ENCODE peak calls at places on chromosome 19, in four cellular contexts. One of them, this sample, is unnamed.
A peak's percentile ranks its signal among the peaks of the same experiment; 100 is the strongest.

GRCh38 chr19:17405250-17406038 is at the start of gene BST2:
- DNase-seq in neuronal stem cell: no peak
- DNase-seq in body of pancreas: peak; percentile 72
- DNase-seq in IMR-90: peak; percentile 37
- DNase-seq in this sample: no peak

GRCh38 chr19:17076539-17076919 is 952 bp downstream of the MYO9B start:
- DNase-seq in neuronal stem cell: no peak
- DNase-seq in body of pancreas: no peak
- DNase-seq in IMR-90: no peak
- DNase-seq in this sample: no peak

GRCh38 chr19:13060233-13060963 is 42.3 kb downstream of the LYL1 start:
- DNase-seq in neuronal stem cell: no peak
- DNase-seq in body of pancreas: no peak
- DNase-seq in IMR-90: no peak
- DNase-seq in this sample: no peak

GRCh38 chr19:810077-810855 is 11.5 kb downstream of the PLPPR3 start:
- DNase-seq in neuronal stem cell: no peak
- DNase-seq in body of pancreas: no peak
- DNase-seq in IMR-90: no peak
- DNase-seq in this sample: no peak

GRCh38 chr19:18170714-18171255 is 2.8 kb upstream of the IFI30 start:
- DNase-seq in neuronal stem cell: no peak
- DNase-seq in body of pancreas: peak; percentile 73
- DNase-seq in IMR-90: no peak
- DNase-seq in this sample: no peak

GRCh38 chr19:13841339-13842293 is 35.3 kb upstream of the NANOS3 start:
- DNase-seq in neuronal stem cell: no peak
- DNase-seq in body of pancreas: peak; percentile 48
- DNase-seq in IMR-90: no peak
- DNase-seq in this sample: no peak

GRCh38 chr19:33755314-33756020 is 41.2 kb upstream of the KCTD15 start:
- DNase-seq in neuronal stem cell: no peak
- DNase-seq in body of pancreas: no peak
- DNase-seq in IMR-90: no peak
- DNase-seq in this sample: no peak

GRCh38 chr19:41641879-41642485 is 15.1 kb upstream of the CEACAM4 start:
- DNase-seq in neuronal stem cell: peak; percentile 9
- DNase-seq in body of pancreas: peak; percentile 80
- DNase-seq in IMR-90: peak; percentile 37
- DNase-seq in this sample: peak; percentile 54

GRCh38 chr19:39342647-39343305 is 555 bp downstream of the SAMD4B start:
- DNase-seq in neuronal stem cell: no peak
- DNase-seq in body of pancreas: no peak
- DNase-seq in IMR-90: no peak
- DNase-seq in this sample: no peak

GRCh38 chr19:10420444-10421239 is at the start of gene PDE4A:
- DNase-seq in neuronal stem cell: no peak
- DNase-seq in body of pancreas: no peak
- DNase-seq in IMR-90: no peak
- DNase-seq in this sample: no peak

GRCh38 chr19:33659835-33660234 is 38.1 kb downstream of the CHST8 start:
- DNase-seq in neuronal stem cell: no peak
- DNase-seq in body of pancreas: no peak
- DNase-seq in IMR-90: no peak
- DNase-seq in this sample: no peak

GRCh38 chr19:17155251-17155650 is 59.9 kb upstream of the USE1 start:
- DNase-seq in neuronal stem cell: no peak
- DNase-seq in body of pancreas: no peak
- DNase-seq in IMR-90: no peak
- DNase-seq in this sample: no peak

GRCh38 chr19:35074426-35075201 is 33.1 kb downstream of the HPN start:
- DNase-seq in neuronal stem cell: no peak
- DNase-seq in body of pancreas: no peak
- DNase-seq in IMR-90: no peak
- DNase-seq in this sample: no peak

GRCh38 chr19:33471111-33471996 is 50.2 kb downstream of the PEPD start:
- DNase-seq in neuronal stem cell: no peak
- DNase-seq in body of pancreas: no peak
- DNase-seq in IMR-90: no peak
- DNase-seq in this sample: peak; percentile 13

GRCh38 chr19:14433454-14434156 is 499 bp downstream of the PKN1 start:
- DNase-seq in neuronal stem cell: no peak
- DNase-seq in body of pancreas: peak; percentile 57
- DNase-seq in IMR-90: no peak
- DNase-seq in this sample: no peak

GRCh38 chr19:48292798-48293197 is 22.9 kb downstream of the ZNF114 start:
- DNase-seq in neuronal stem cell: no peak
- DNase-seq in body of pancreas: no peak
- DNase-seq in IMR-90: peak; percentile 93
- DNase-seq in this sample: no peak

GRCh38 chr19:58538257-58539168 is 5.4 kb upstream of the TRIM28 start:
- DNase-seq in neuronal stem cell: peak; percentile 71
- DNase-seq in body of pancreas: no peak
- DNase-seq in IMR-90: no peak
- DNase-seq in this sample: no peak

GRCh38 chr19:51644636-51645271 is 1.9 kb downstream of the SIGLEC14 start:
- DNase-seq in neuronal stem cell: no peak
- DNase-seq in body of pancreas: peak; percentile 32
- DNase-seq in IMR-90: no peak
- DNase-seq in this sample: no peak

GRCh38 chr19:3254520-3254919 is 30.1 kb downstream of the CELF5 start:
- DNase-seq in neuronal stem cell: no peak
- DNase-seq in body of pancreas: no peak
- DNase-seq in IMR-90: no peak
- DNase-seq in this sample: no peak

GRCh38 chr19:13995017-13995728 is 10.9 kb downstream of the RFX1 start:
- DNase-seq in neuronal stem cell: no peak
- DNase-seq in body of pancreas: peak; percentile 87
- DNase-seq in IMR-90: peak; percentile 43
- DNase-seq in this sample: peak; percentile 38

GRCh38 chr19:56837892-56838679 is 2.4 kb downstream of the PEG3 start:
- DNase-seq in neuronal stem cell: peak; percentile 75
- DNase-seq in body of pancreas: peak; percentile 87
- DNase-seq in IMR-90: no peak
- DNase-seq in this sample: peak; percentile 74

GRCh38 chr19:3366761-3367571 is 583 bp downstream of the NFIC start:
- DNase-seq in neuronal stem cell: no peak
- DNase-seq in body of pancreas: peak; percentile 76
- DNase-seq in IMR-90: no peak
- DNase-seq in this sample: no peak

GRCh38 chr19:42568006-42568405 is 26.7 kb downstream of the CEACAM8 start:
- DNase-seq in neuronal stem cell: no peak
- DNase-seq in body of pancreas: no peak
- DNase-seq in IMR-90: no peak
- DNase-seq in this sample: no peak

GRCh38 chr19:30391554-30392551 is 19.7 kb downstream of the ZNF536 start:
- DNase-seq in neuronal stem cell: no peak
- DNase-seq in body of pancreas: no peak
- DNase-seq in IMR-90: no peak
- DNase-seq in this sample: no peak

GRCh38 chr19:47435883-47436417 is 16.6 kb upstream of the MEIS3 start:
- DNase-seq in neuronal stem cell: no peak
- DNase-seq in body of pancreas: no peak
- DNase-seq in IMR-90: no peak
- DNase-seq in this sample: no peak

GRCh38 chr19:41845001-41845050 is at the start of gene DMRTC2:
- DNase-seq in neuronal stem cell: no peak
- DNase-seq in body of pancreas: no peak
- DNase-seq in IMR-90: no peak
- DNase-seq in this sample: no peak

GRCh38 chr19:34639491-34640085 is 37.4 kb downstream of the SCGB2B2 start:
- DNase-seq in neuronal stem cell: peak; percentile 45
- DNase-seq in body of pancreas: peak; percentile 73
- DNase-seq in IMR-90: peak; percentile 72
- DNase-seq in this sample: no peak

GRCh38 chr19:35208121-35208520 is 20.4 kb downstream of the FAM187B start:
- DNase-seq in neuronal stem cell: no peak
- DNase-seq in body of pancreas: no peak
- DNase-seq in IMR-90: no peak
- DNase-seq in this sample: no peak

GRCh38 chr19:1748115-1748702 is 5.1 kb upstream of the ONECUT3 start:
- DNase-seq in neuronal stem cell: no peak
- DNase-seq in body of pancreas: no peak
- DNase-seq in IMR-90: no peak
- DNase-seq in this sample: no peak

GRCh38 chr19:13817615-13818371 is 22.6 kb downstream of the ZSWIM4 start:
- DNase-seq in neuronal stem cell: no peak
- DNase-seq in body of pancreas: peak; percentile 95
- DNase-seq in IMR-90: no peak
- DNase-seq in this sample: no peak

GRCh38 chr19:42455621-42456081 is 12.9 kb upstream of the CXCL17 start:
- DNase-seq in neuronal stem cell: no peak
- DNase-seq in body of pancreas: no peak
- DNase-seq in IMR-90: no peak
- DNase-seq in this sample: no peak

GRCh38 chr19:17052439-17052838 is 22.8 kb downstream of the HAUS8 start:
- DNase-seq in neuronal stem cell: no peak
- DNase-seq in body of pancreas: peak; percentile 31
- DNase-seq in IMR-90: peak; percentile 59
- DNase-seq in this sample: no peak

GRCh38 chr19:3760871-3761361 is 576 bp downstream of the APBA3 start:
- DNase-seq in neuronal stem cell: no peak
- DNase-seq in body of pancreas: no peak
- DNase-seq in IMR-90: peak; percentile 8
- DNase-seq in this sample: no peak

GRCh38 chr19:1177322-1178114 is 3.5 kb upstream of the SBNO2 start:
- DNase-seq in neuronal stem cell: no peak
- DNase-seq in body of pancreas: no peak
- DNase-seq in IMR-90: peak; percentile 97
- DNase-seq in this sample: no peak

GRCh38 chr19:31340059-31341025 is 8.9 kb downstream of the TSHZ3 start:
- DNase-seq in neuronal stem cell: no peak
- DNase-seq in body of pancreas: no peak
- DNase-seq in IMR-90: peak; percentile 62
- DNase-seq in this sample: no peak

GRCh38 chr19:10516671-10517286 is 468 bp downstream of the S1PR5 start:
- DNase-seq in neuronal stem cell: no peak
- DNase-seq in body of pancreas: no peak
- DNase-seq in IMR-90: no peak
- DNase-seq in this sample: no peak

GRCh38 chr19:43780706-43781525 is at the start of gene KCNN4:
- DNase-seq in neuronal stem cell: no peak
- DNase-seq in body of pancreas: no peak
- DNase-seq in IMR-90: peak; percentile 67
- DNase-seq in this sample: no peak

GRCh38 chr19:17942181-17942580 is 9.4 kb downstream of the CCDC124 start:
- DNase-seq in neuronal stem cell: no peak
- DNase-seq in body of pancreas: no peak
- DNase-seq in IMR-90: no peak
- DNase-seq in this sample: no peak

DNA sequence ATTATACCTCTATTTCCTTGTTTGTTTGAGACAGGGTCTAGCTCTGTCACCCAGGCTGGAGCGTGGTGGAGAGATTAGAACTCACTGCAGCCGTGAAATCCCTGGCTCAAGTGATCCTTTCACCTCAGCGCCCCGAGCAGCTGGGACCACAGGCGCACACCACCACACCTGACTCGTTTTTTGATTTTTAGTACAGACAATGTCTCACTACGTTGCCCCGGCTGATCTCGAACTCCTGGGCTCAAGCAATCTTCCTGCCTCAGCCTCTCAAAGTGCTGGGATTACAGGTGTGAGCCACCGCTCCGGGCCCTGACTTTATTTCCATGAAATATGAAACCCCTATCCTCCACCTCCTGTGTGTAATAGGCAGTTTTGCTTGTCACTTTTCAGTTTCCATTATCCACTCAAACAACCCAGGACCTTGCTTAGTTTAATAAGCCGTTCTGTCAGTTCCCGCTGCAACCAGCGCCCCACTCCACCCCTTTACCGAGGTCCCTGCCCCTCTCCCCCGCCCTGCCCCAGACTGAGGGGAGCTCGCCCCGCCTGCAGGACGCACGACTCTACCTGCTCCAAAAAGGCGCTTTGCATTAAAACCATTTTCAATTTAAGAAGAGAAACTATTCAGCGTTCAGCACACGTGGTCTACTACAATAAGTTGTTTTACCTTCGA is 16.9 kb downstream of the ZNF816 start:
- DNase-seq in neuronal stem cell: no peak
- DNase-seq in body of pancreas: no peak
- DNase-seq in IMR-90: no peak
- DNase-seq in this sample: no peak
- H3K4me3 ChIP-seq in neuronal stem cell: no peak overlapping the region
- H3K4me3 ChIP-seq in body of pancreas: no peak overlapping the region
- H3K4me3 ChIP-seq in IMR-90: no peak overlapping the region
- H3K4me3 ChIP-seq in this sample: no peak overlapping the region

DNA sequence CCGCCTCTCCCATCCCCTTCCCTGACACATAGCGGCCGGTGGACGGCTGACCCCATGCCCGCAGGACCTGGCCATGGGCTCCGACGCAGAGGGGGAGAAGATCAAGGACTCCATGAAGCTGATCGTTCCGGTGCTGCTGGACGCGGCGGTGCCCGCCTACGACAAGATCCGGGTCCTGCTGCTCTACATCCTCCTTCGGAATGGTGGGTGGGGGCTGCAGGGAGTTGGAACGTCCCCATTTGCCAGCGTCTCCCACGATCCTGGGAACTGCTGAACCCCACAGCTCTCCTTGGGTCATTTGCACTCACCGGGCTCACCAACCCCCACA is 7.6 kb downstream of the STXBP2 start:
- DNase-seq in neuronal stem cell: no peak
- DNase-seq in body of pancreas: no peak
- DNase-seq in IMR-90: no peak
- DNase-seq in this sample: no peak
- H3K27ac ChIP-seq in neuronal stem cell: no peak overlapping the region
- H3K27ac ChIP-seq in body of pancreas: no peak overlapping the region
- H3K27ac ChIP-seq in IMR-90: no peak overlapping the region
- H3K27ac ChIP-seq in this sample: no peak overlapping the region

GRCh38 chr19:15508035-15508710 is at the start of gene CYP4F22:
- DNase-seq in neuronal stem cell: no peak
- DNase-seq in body of pancreas: no peak
- DNase-seq in IMR-90: no peak
- DNase-seq in this sample: no peak
- H3K27me3 ChIP-seq in neuronal stem cell: no peaks in the 10 kb centered on the region
- H3K27me3 ChIP-seq in body of pancreas: peaks cover 13% of the 10 kb centered on the region
- H3K27me3 ChIP-seq in IMR-90: peaks cover 11% of the 10 kb centered on the region
- H3K27me3 ChIP-seq in this sample: peaks cover 42% of the 10 kb centered on the region

GRCh38 chr19:19637523-19638251 is 5.8 kb downstream of the GMIP start:
- DNase-seq in neuronal stem cell: no peak
- DNase-seq in body of pancreas: no peak
- DNase-seq in IMR-90: no peak
- DNase-seq in this sample: no peak
- H3K4me3 ChIP-seq in neuronal stem cell: no peak overlapping the region
- H3K4me3 ChIP-seq in body of pancreas: no peak overlapping the region
- H3K4me3 ChIP-seq in IMR-90: no peak overlapping the region
- H3K4me3 ChIP-seq in this sample: no peak overlapping the region

DNA sequence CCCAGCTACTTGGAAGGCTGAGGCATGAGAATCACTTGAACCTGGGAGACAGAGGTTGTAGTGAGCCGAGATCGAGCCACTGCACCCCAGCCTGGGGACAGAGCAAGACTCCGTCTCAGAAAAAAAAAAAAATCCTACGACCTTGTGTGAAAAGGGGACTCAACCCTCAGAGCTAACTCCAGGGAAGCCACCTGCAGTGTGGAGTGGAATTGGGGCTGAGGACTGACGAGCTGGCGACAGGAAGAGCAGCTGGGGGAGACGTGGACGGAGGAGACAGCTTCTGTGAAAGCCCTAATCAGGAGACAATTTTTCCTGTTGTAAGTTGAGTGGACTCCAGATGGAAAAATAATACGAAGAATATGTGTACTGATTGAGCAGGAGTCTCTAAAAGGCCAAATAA is 11.9 kb upstream of the LAIR1 start:
- DNase-seq in neuronal stem cell: no peak
- DNase-seq in body of pancreas: no peak
- DNase-seq in IMR-90: no peak
- DNase-seq in this sample: no peak
- H3K27ac ChIP-seq in neuronal stem cell: no peak overlapping the region
- H3K27ac ChIP-seq in body of pancreas: no peak overlapping the region
- H3K27ac ChIP-seq in IMR-90: no peak overlapping the region
- H3K27ac ChIP-seq in this sample: no peak overlapping the region

This sample was measured in dorsolateral prefrontal cortex.